ENCODE peak calls at places on chromosomes 4 and X, in six cellular contexts. R is CD4-positive, alpha-beta T cell; Q is mucosa of descending colon; C is CD4-positive, CD25-positive, alpha-beta regulatory T cell; K is uterus; F is psoas muscle. P is an unnamed sample.

GRCh38 chr4:107885865-107886264 is 45.5 kb upstream of the CYP2U1 start:
- DNase-seq in R (no peak), Q (no peak), C (no peak), K (no peak), F (no peak), P (no peak)

GRCh38 chr4:7226464-7226863 is 34.1 kb downstream of the SORCS2 start:
- DNase-seq in R (no peak), Q (no peak), C (no peak), K (no peak), F (no peak), P (no peak)

GRCh38 chr4:156495109-156495508 is 476.5 kb downstream of the PDGFC start:
- DNase-seq in R (no peak), Q (no peak), C (no peak), K (no peak), F (no peak), P (no peak)

GRCh38 chr4:55819634-55820033 is at the start of gene EXOC1L:
- DNase-seq in R (no peak), Q (no peak), C (no peak), K (no peak), F (peak; percentile 15), P (no peak)

GRCh38 chrX:38916801-38917200 is 115.5 kb downstream of the MID1IP1 start:
- DNase-seq in R (no peak), Q (no peak), C (no peak), K (no peak), F (no peak), P (no peak)

GRCh38 chrX:7815166-7815565 is 27.8 kb upstream of the VCX start:
- DNase-seq in R (no peak), Q (no peak), C (no peak), K (no peak), F (no peak), P (no peak)

GRCh38 chrX:74420194-74421035 is 878 bp upstream of the SLC16A2 start:
- DNase-seq in R (no peak), Q (peak; percentile 64), C (no peak), K (peak; percentile 78), F (peak; percentile 75), P (no peak)

GRCh38 chr4:2428496-2429213 is 9.9 kb downstream of the CFAP99 start:
- DNase-seq in R (no peak), Q (no peak), C (no peak), K (no peak), F (no peak), P (no peak)

GRCh38 chrX:13837290-13837745 is 20.4 kb upstream of the GPM6B start:
- DNase-seq in R (no peak), Q (no peak), C (no peak), K (no peak), F (no peak), P (no peak)

GRCh38 chr4:43990968-43991367 is 457.6 kb downstream of the KCTD8 start:
- DNase-seq in R (no peak), Q (no peak), C (no peak), K (no peak), F (no peak), P (no peak)

GRCh38 chrX:37476571-37477188 is 94.8 kb upstream of the LANCL3 start:
- DNase-seq in R (no peak), Q (no peak), C (no peak), K (no peak), F (no peak), P (no peak)

GRCh38 chrX:102712216-102712966 is at the start of gene GPRASP2:
- DNase-seq in R (no peak), Q (peak; percentile 48), C (no peak), K (peak; percentile 57), F (peak; percentile 47), P (no peak)

GRCh38 chrX:108347800-108348199 is 90.4 kb downstream of the COL4A6 start:
- DNase-seq in R (no peak), Q (no peak), C (no peak), K (no peak), F (no peak), P (no peak)

GRCh38 chrX:129606918-129607317 is 47.8 kb downstream of the APLN start:
- DNase-seq in R (peak; percentile 46), Q (no peak), C (peak; percentile 54), K (peak; percentile 72), F (no peak), P (peak; percentile 33)

GRCh38 chrX:23376581-23376980 is 41.9 kb downstream of the PTCHD1 start:
- DNase-seq in R (no peak), Q (no peak), C (no peak), K (no peak), F (no peak), P (no peak)

GRCh38 chr4:107701565-107701964 is 18.5 kb downstream of the PAPSS1 start:
- DNase-seq in R (no peak), Q (no peak), C (no peak), K (no peak), F (no peak), P (no peak)

GRCh38 chr4:137688651-137689050 is 156.4 kb upstream of the PCDH18 start:
- DNase-seq in R (no peak), Q (no peak), C (no peak), K (no peak), F (no peak), P (no peak)

GRCh38 chr4:112819729-112820128 is 182.8 kb downstream of the LARP7 start:
- DNase-seq in R (no peak), Q (no peak), C (no peak), K (no peak), F (no peak), P (no peak)

GRCh38 chr4:76747613-76748012 is 150.3 kb downstream of the SOWAHB start:
- DNase-seq in R (no peak), Q (no peak), C (no peak), K (no peak), F (no peak), P (no peak)

GRCh38 chrX:114774691-114775090 is 190.8 kb downstream of the HTR2C start:
- DNase-seq in R (no peak), Q (no peak), C (no peak), K (no peak), F (no peak), P (no peak)

GRCh38 chrX:125132274-125132673 is 187.4 kb upstream of the TEX13C start:
- DNase-seq in R (no peak), Q (no peak), C (peak; percentile 36), K (no peak), F (no peak), P (no peak)

GRCh38 chr4:94548571-94548970 is 96.8 kb downstream of the PDLIM5 start:
- DNase-seq in R (no peak), Q (no peak), C (peak; percentile 2), K (peak; percentile 43), F (no peak), P (no peak)

GRCh38 chr4:187158003-187158402 is 434.3 kb upstream of the FAT1 start:
- DNase-seq in R (no peak), Q (no peak), C (no peak), K (no peak), F (no peak), P (no peak)

GRCh38 chr4:15297344-15297743 is 130.5 kb upstream of the C1QTNF7 start:
- DNase-seq in R (no peak), Q (no peak), C (no peak), K (no peak), F (no peak), P (no peak)

GRCh38 chr4:156182269-156182668 is 228.6 kb upstream of the CTSO start:
- DNase-seq in R (no peak), Q (no peak), C (no peak), K (no peak), F (no peak), P (no peak)

GRCh38 chrX:154012336-154012991 is 7.2 kb downstream of the IRAK1 start:
- DNase-seq in R (no peak), Q (no peak), C (no peak), K (no peak), F (no peak), P (no peak)

GRCh38 chr4:6548201-6548881 is 26.6 kb upstream of the MAN2B2 start:
- DNase-seq in R (no peak), Q (no peak), C (no peak), K (no peak), F (no peak), P (no peak)

GRCh38 chrX:53133400-53133799 is 39.5 kb downstream of the KANTR start:
- DNase-seq in R (no peak), Q (no peak), C (no peak), K (no peak), F (no peak), P (no peak)

GRCh38 chr4:335515-335914 is 2.1 kb upstream of the ZNF141 start:
- DNase-seq in R (no peak), Q (no peak), C (no peak), K (peak; percentile 15), F (no peak), P (no peak)
- H3K9me3 ChIP-seq in R (peaks cover 10% of the 10 kb centered on the region), Q (peaks cover 14% of the 10 kb centered on the region), C (peaks cover 29% of the 10 kb centered on the region), K (no peaks in the 10 kb centered on the region), F (no peaks in the 10 kb centered on the region), P (peaks cover 3% of the 10 kb centered on the region)

GRCh38 chr4:336893-337142 is 796 bp upstream of the ZNF141 start:
- DNase-seq in R (no peak), Q (no peak), C (no peak), K (no peak), F (peak; percentile 47), P (no peak)
- H3K9me3 ChIP-seq in R (peaks cover 23% of the 10 kb centered on the region), Q (peaks cover 27% of the 10 kb centered on the region), C (peaks cover 35% of the 10 kb centered on the region), K (no peaks in the 10 kb centered on the region), F (no peaks in the 10 kb centered on the region), P (peaks cover 7% of the 10 kb centered on the region)

DNA sequence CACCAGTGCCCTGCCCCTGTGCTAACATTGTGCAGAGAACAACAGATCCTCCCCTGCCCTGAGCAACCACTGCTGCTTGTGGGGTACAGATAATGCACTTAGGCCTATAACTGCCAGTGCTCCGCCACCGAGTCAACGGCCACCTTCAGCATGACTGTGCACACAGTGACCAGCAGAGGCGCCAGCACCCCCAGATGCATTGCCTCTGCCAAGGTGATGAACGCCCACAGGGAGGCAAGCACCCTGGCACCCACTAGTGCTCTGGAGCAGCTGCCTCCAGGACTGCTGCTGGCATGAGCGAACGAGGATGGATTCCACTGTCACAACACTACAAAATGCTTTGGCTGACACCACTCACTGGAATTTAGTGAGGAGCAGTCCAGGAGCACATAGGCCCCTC is 38.2 kb downstream of the SPIN2B start:
- DNase-seq in R (no peak), Q (no peak), C (no peak), K (no peak), F (no peak), P (no peak)
- H3K9me3 ChIP-seq in R (peaks cover 6% of the 10 kb centered on the region), Q (no peaks in the 10 kb centered on the region), C (no peaks in the 10 kb centered on the region), K (no peaks in the 10 kb centered on the region), F (no peaks in the 10 kb centered on the region), P (no peaks in the 10 kb centered on the region)

DNA sequence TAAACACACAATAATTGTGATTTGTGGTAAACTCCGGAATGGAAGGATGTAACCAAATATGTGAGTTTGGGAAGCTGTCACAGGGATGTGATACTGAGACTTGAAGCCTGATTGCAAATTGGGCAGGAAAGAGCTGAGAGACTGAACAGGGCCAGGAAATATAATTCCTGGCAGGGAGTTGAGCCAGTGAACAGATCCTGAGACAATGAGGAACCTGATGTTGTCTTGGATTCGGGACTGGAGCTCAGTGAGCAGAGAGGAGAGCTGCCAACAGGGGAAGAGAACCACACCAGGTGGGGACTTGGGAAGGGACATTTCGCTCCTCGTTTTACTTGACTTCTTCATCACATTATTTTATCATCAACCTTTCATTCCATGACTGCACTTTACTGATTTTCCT is 386.0 kb downstream of the TLL1 start:
- DNase-seq in R (no peak), Q (no peak), C (no peak), K (no peak), F (no peak), P (no peak)
- H3K9me3 ChIP-seq in R (no peaks in the 10 kb centered on the region), Q (no peaks in the 10 kb centered on the region), C (no peaks in the 10 kb centered on the region), K (no peaks in the 10 kb centered on the region), F (no peaks in the 10 kb centered on the region), P (no peaks in the 10 kb centered on the region)

GRCh38 chr4:42357325-42357724 is 40.0 kb upstream of the SHISA3 start:
- DNase-seq in R (no peak), Q (no peak), C (no peak), K (no peak), F (no peak), P (no peak)
- H3K9me3 ChIP-seq in R (no peaks in the 10 kb centered on the region), Q (no peaks in the 10 kb centered on the region), C (no peaks in the 10 kb centered on the region), K (no peaks in the 10 kb centered on the region), F (no peaks in the 10 kb centered on the region), P (no peaks in the 10 kb centered on the region)